ENCODE peak calls at places on chromosomes 11 and 22, in ten cellular contexts. Q, L, M, P, W, O, K, J, D and R are unnamed samples.

GRCh38 chr11:61760946-61761345 is 8.5 kb downstream of the MYRF start:
- DNase-seq in Q (no peak), L (no peak), M (no peak), P (no peak), W (no peak), O (no peak), K (no peak), J (no peak), D (no peak), R (no peak)

GRCh38 chr11:46489668-46490560 is 98.3 kb upstream of the CHRM4 start:
- DNase-seq in Q (peak; percentile 19), L (no peak), M (no peak), P (no peak), W (peak; percentile 20), O (no peak), K (peak; percentile 55), J (peak; percentile 69), D (no peak), R (no peak)

GRCh38 chr22:29231971-29232959 is 26.6 kb downstream of the EMID1 start:
- DNase-seq in Q (no peak), L (no peak), M (peak; percentile 62), P (no peak), W (no peak), O (no peak), K (no peak), J (no peak), D (no peak), R (no peak)

GRCh38 chr11:45385423-45385822 is 99.3 kb upstream of the SYT13 start:
- DNase-seq in Q (no peak), L (no peak), M (no peak), P (no peak), W (no peak), O (no peak), K (no peak), J (no peak), D (no peak), R (no peak)

GRCh38 chr11:126702987-126703386 is 297.6 kb downstream of the KIRREL3 start:
- DNase-seq in Q (no peak), L (no peak), M (no peak), P (peak; percentile 50), W (no peak), O (no peak), K (no peak), J (no peak), D (no peak), R (no peak)

GRCh38 chr11:8442301-8442700 is 151.7 kb downstream of the STK33 start:
- DNase-seq in Q (no peak), L (no peak), M (peak; percentile 26), P (no peak), W (no peak), O (no peak), K (peak; percentile 53), J (no peak), D (no peak), R (no peak)

GRCh38 chr11:37786214-37786755 is 1188.2 kb upstream of the RAG2 start:
- DNase-seq in Q (no peak), L (no peak), M (no peak), P (no peak), W (peak; percentile 2), O (no peak), K (no peak), J (peak; percentile 74), D (no peak), R (no peak)

GRCh38 chr11:117936973-117937372 is 7.8 kb upstream of the TMPRSS13 start:
- DNase-seq in Q (no peak), L (no peak), M (no peak), P (no peak), W (no peak), O (no peak), K (no peak), J (no peak), D (no peak), R (no peak)

GRCh38 chr11:122796128-122796717 is 42.1 kb upstream of the CRTAM start:
- DNase-seq in Q (peak; percentile 54), L (peak; percentile 63), M (no peak), P (no peak), W (no peak), O (no peak), K (peak; percentile 59), J (peak; percentile 36), D (peak; percentile 60), R (peak; percentile 56)

GRCh38 chr22:30821863-30822215 is 127.2 kb downstream of the OSBP2 start:
- DNase-seq in Q (no peak), L (no peak), M (no peak), P (no peak), W (no peak), O (no peak), K (no peak), J (no peak), D (no peak), R (no peak)

GRCh38 chr11:2752923-2753322 is 53.1 kb upstream of the KCNQ1OT1 start:
- DNase-seq in Q (peak; percentile 2), L (peak; percentile 31), M (peak; percentile 81), P (no peak), W (no peak), O (no peak), K (no peak), J (peak; percentile 19), D (peak; percentile 6), R (no peak)

GRCh38 chr11:2751523-2752203 is 51.9 kb upstream of the KCNQ1OT1 start:
- DNase-seq in Q (peak; percentile 2), L (peak; percentile 54), M (peak; percentile 36), P (no peak), W (no peak), O (peak; percentile 47), K (no peak), J (no peak), D (peak; percentile 37), R (no peak)

GRCh38 chr11:2754008-2754407 is 54.2 kb upstream of the KCNQ1OT1 start:
- DNase-seq in Q (no peak), L (no peak), M (no peak), P (no peak), W (no peak), O (peak; percentile 19), K (no peak), J (no peak), D (peak; percentile 10), R (no peak)

GRCh38 chr11:2750601-2751522 is 51.1 kb upstream of the KCNQ1OT1 start:
- DNase-seq in Q (peak; percentile 4), L (peak; percentile 65), M (peak; percentile 66), P (no peak), W (no peak), O (peak; percentile 19), K (peak; percentile 50), J (no peak), D (peak; percentile 29), R (no peak)

DNA sequence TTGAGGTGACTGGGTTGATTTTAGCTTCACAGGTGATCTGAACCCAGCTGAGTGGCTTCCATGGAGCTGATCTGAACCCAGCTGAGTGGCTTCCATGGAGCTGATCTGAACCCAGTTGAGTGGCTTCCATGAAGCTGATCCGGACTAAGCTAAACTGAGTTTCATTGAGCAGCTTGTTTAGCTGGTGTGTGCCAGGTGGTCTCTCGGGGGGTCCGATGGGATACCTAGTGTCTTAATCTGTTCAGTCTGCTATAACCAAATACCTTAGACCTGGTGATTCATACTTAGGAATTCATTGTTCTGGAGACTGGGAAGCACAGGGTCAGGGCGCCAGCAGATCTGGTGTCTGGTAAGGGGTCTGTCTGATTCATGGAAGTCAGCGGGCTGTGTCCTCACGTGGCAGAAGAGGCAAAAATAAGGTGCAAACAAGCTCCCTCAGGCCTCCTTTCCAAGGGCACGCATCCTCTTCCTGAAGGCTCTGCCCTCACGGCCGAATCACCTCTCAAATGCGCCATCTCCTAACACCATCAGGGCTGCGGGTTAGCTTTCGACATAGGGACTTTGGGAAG is 52.5 kb upstream of the KCNQ1OT1 start:
- DNase-seq in Q (peak; percentile 3), L (peak; percentile 23), M (peak; percentile 47), P (no peak), W (no peak), O (peak; percentile 57), K (no peak), J (peak; percentile 32), D (no peak), R (peak; percentile 1)
- H3K27ac ChIP-seq in Q (no peak overlapping the region), L (no peak overlapping the region), M (no peak overlapping the region), P (no peak overlapping the region), W (no peak overlapping the region), O (no peak overlapping the region), K (no peak overlapping the region), J (no peak overlapping the region), D (no peak overlapping the region), R (no peak overlapping the region)

DNA sequence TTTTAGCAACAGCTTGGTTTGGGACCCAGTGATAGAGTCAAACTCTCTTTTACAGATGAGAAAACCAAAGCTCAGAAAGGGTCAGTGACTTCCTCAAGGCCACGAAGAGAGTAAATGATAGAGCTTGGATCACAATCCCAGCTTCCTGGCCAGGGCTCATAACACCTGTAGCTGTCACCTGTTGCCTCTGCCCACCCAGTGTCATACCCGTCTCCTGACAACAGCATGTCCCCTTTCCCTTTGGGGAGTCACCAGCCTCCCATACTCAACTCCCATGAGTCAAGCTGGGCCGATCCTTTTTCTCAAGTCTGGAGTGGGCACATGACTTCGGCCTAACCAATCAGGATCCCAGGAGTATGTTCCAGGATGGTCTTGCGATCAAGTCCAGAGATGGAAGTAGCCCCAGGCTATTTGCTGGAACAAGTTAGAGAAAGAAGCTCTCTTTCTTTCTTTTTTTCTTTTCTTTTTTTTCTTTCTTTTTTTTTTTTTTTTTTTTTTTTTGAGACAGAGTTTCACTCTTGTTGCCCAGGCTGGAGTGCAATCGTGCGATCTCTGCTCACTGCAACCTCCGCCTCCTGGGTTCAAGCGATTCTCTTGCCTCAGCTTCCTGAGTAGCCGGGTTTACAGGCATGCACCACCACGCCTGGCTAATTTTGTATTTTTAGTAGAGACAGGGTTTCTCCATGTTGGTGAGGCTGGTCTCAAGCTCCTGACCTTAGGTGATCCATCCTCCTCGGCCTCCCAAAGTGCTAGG is 27.8 kb upstream of the MYH9 start:
- DNase-seq in Q (no peak), L (no peak), M (peak; percentile 37), P (no peak), W (no peak), O (no peak), K (no peak), J (no peak), D (no peak), R (no peak)
- H3K27ac ChIP-seq in Q (no peak overlapping the region), L (no peak overlapping the region), M (no peak overlapping the region), P (no peak overlapping the region), W (no peak overlapping the region), O (peak overlapping the region; percentile 78), K (no peak overlapping the region), J (no peak overlapping the region), D (no peak overlapping the region), R (no peak overlapping the region)

DNA sequence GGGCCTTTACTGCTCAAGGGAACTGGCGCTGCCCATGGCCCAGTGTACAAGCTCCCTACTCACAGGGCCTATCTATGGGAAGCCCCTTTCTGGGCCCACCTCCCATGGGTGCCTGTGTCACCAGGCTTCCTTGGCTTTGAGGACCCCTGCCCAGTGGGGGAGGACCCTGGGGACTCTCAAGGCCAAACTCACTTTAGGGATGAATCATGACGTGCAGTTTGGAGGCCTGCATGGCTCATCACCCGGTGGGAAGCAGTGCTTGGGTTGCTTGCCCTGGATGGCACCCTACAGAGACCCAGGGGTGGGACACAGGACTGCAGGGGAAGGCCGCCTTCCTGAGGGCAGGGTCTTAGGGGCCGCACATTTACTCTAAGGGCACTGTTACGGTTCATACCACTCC is 16.5 kb downstream of the KCTD21 start:
- DNase-seq in Q (no peak), L (no peak), M (peak; percentile 62), P (no peak), W (no peak), O (peak; percentile 22), K (no peak), J (no peak), D (no peak), R (no peak)
- H3K27ac ChIP-seq in Q (no peak overlapping the region), L (no peak overlapping the region), M (peak overlapping the region; percentile 100), P (no peak overlapping the region), W (no peak overlapping the region), O (no peak overlapping the region), K (no peak overlapping the region), J (no peak overlapping the region), D (no peak overlapping the region), R (no peak overlapping the region)

GRCh38 chr11:3865388-3866193 is 10.1 kb downstream of the STIM1 start:
- DNase-seq in Q (no peak), L (no peak), M (peak; percentile 65), P (no peak), W (peak; percentile 41), O (no peak), K (no peak), J (peak; percentile 76), D (no peak), R (no peak)
- H3K27ac ChIP-seq in Q (peak overlapping the region; percentile 49), L (peak overlapping the region; percentile 20), M (peak overlapping the region; percentile 47), P (peak overlapping the region; percentile 88), W (peak overlapping the region; percentile 72), O (peak overlapping the region; percentile 35), K (no peak overlapping the region), J (peak overlapping the region; percentile 64), D (peak overlapping the region; percentile 69), R (no peak overlapping the region)